ENCODE peak calls at places on chromosome 1, in eight cellular contexts. One of them, this sample, is unnamed.

GRCh38 chr1:180912801-180913616 is at the start of gene KIAA1614:
- DNase-seq in H9: peak
- DNase-seq in cardiac fibroblast: peak
- DNase-seq in tibial artery: peak
- DNase-seq in AG09309: no peak
- DNase-seq in CD8-positive, alpha-beta T cell: no peak
- DNase-seq in esophagus squamous epithelium: no peak
- DNase-seq in omental fat pad: no peak
- DNase-seq in this sample: no peak

GRCh38 chr1:161502641-161503393 is 2.4 kb upstream of the FCGR2A start:
- DNase-seq in omental fat pad: no peak
- DNase-seq in tibial artery: no peak
- DNase-seq in cardiac fibroblast: peak
- DNase-seq in H9: no peak
- DNase-seq in CD8-positive, alpha-beta T cell: no peak
- DNase-seq in AG09309: peak
- DNase-seq in esophagus squamous epithelium: no peak
- DNase-seq in this sample: no peak

GRCh38 chr1:59063501-59063900 is 233.4 kb upstream of the FGGY start:
- DNase-seq in CD8-positive, alpha-beta T cell: no peak
- DNase-seq in omental fat pad: no peak
- DNase-seq in H9: no peak
- DNase-seq in AG09309: no peak
- DNase-seq in esophagus squamous epithelium: no peak
- DNase-seq in tibial artery: no peak
- DNase-seq in cardiac fibroblast: no peak
- DNase-seq in this sample: no peak

GRCh38 chr1:98870959-98871903 is 133.4 kb downstream of the PLPPR5 start:
- DNase-seq in omental fat pad: no peak
- DNase-seq in H9: no peak
- DNase-seq in CD8-positive, alpha-beta T cell: peak
- DNase-seq in AG09309: no peak
- DNase-seq in esophagus squamous epithelium: no peak
- DNase-seq in tibial artery: no peak
- DNase-seq in cardiac fibroblast: peak
- DNase-seq in this sample: no peak

GRCh38 chr1:58979085-58979484 is 195.2 kb upstream of the JUN start:
- DNase-seq in omental fat pad: no peak
- DNase-seq in AG09309: no peak
- DNase-seq in H9: no peak
- DNase-seq in CD8-positive, alpha-beta T cell: no peak
- DNase-seq in cardiac fibroblast: peak
- DNase-seq in tibial artery: no peak
- DNase-seq in esophagus squamous epithelium: no peak
- DNase-seq in this sample: no peak

GRCh38 chr1:26156285-26157038 is 2.4 kb upstream of the FAM110D start:
- DNase-seq in omental fat pad: no peak
- DNase-seq in cardiac fibroblast: no peak
- DNase-seq in AG09309: no peak
- DNase-seq in H9: peak
- DNase-seq in tibial artery: no peak
- DNase-seq in esophagus squamous epithelium: no peak
- DNase-seq in CD8-positive, alpha-beta T cell: peak
- DNase-seq in this sample: no peak

GRCh38 chr1:29646161-29646775 is 409.9 kb downstream of the PTPRU start:
- DNase-seq in esophagus squamous epithelium: no peak
- DNase-seq in CD8-positive, alpha-beta T cell: no peak
- DNase-seq in AG09309: no peak
- DNase-seq in H9: peak
- DNase-seq in omental fat pad: no peak
- DNase-seq in tibial artery: no peak
- DNase-seq in cardiac fibroblast: no peak
- DNase-seq in this sample: no peak

GRCh38 chr1:50542362-50542761 is 119.1 kb upstream of the DMRTA2 start:
- DNase-seq in tibial artery: no peak
- DNase-seq in H9: no peak
- DNase-seq in AG09309: no peak
- DNase-seq in CD8-positive, alpha-beta T cell: no peak
- DNase-seq in esophagus squamous epithelium: no peak
- DNase-seq in cardiac fibroblast: no peak
- DNase-seq in omental fat pad: no peak
- DNase-seq in this sample: no peak

GRCh38 chr1:15740833-15741182 is 1.5 kb upstream of the TMEM82 start:
- DNase-seq in esophagus squamous epithelium: no peak
- DNase-seq in tibial artery: no peak
- DNase-seq in cardiac fibroblast: no peak
- DNase-seq in H9: no peak
- DNase-seq in CD8-positive, alpha-beta T cell: no peak
- DNase-seq in omental fat pad: no peak
- DNase-seq in AG09309: no peak
- DNase-seq in this sample: no peak

GRCh38 chr1:15741183-15741850 is 982 bp upstream of the TMEM82 start:
- DNase-seq in omental fat pad: peak
- DNase-seq in AG09309: no peak
- DNase-seq in H9: peak
- DNase-seq in cardiac fibroblast: peak
- DNase-seq in CD8-positive, alpha-beta T cell: peak
- DNase-seq in esophagus squamous epithelium: no peak
- DNase-seq in tibial artery: peak
- DNase-seq in this sample: peak

GRCh38 chr1:15739259-15739658 is 3.0 kb upstream of the TMEM82 start:
- DNase-seq in H9: no peak
- DNase-seq in cardiac fibroblast: no peak
- DNase-seq in omental fat pad: no peak
- DNase-seq in tibial artery: no peak
- DNase-seq in esophagus squamous epithelium: no peak
- DNase-seq in CD8-positive, alpha-beta T cell: peak
- DNase-seq in AG09309: no peak
- DNase-seq in this sample: no peak

GRCh38 chr1:15738416-15739113 is 2.5 kb downstream of the SLC25A34 start:
- DNase-seq in CD8-positive, alpha-beta T cell: peak
- DNase-seq in tibial artery: no peak
- DNase-seq in AG09309: no peak
- DNase-seq in esophagus squamous epithelium: no peak
- DNase-seq in cardiac fibroblast: no peak
- DNase-seq in omental fat pad: no peak
- DNase-seq in H9: no peak
- DNase-seq in this sample: no peak

DNA sequence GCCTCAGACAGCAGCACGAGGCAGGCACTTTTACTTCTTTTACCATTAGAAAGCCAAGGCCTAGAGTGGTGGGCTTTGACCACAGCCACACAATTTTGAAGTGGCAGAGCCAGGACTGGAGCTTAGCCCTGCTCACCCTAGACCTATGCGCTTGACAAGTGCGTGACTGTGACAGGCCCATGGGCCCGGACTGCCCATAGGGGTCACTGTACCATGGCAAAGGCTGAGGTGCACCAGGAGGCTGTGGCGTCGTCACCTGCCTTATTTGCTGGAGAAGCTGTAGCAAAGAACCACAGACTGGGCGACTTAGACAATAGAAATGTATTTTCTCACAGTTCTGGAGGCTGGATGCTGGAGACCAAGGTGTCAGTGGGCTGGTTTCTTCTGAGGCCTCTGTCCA is 2.6 kb upstream of the TMEM82 start:
- DNase-seq in CD8-positive, alpha-beta T cell: peak
- DNase-seq in H9: no peak
- DNase-seq in omental fat pad: no peak
- DNase-seq in tibial artery: no peak
- DNase-seq in cardiac fibroblast: no peak
- DNase-seq in AG09309: no peak
- DNase-seq in esophagus squamous epithelium: no peak
- DNase-seq in this sample: no peak
- TF ChIP-seq CTCF in CD8-positive, alpha-beta T cell: no peak
- TF ChIP-seq CTCF in H9: peak
- TF ChIP-seq CTCF in omental fat pad: no peak
- TF ChIP-seq CTCF in tibial artery: peak
- TF ChIP-seq CTCF in cardiac fibroblast: peak
- TF ChIP-seq CTCF in AG09309: peak
- TF ChIP-seq CTCF in esophagus squamous epithelium: no peak
- TF ChIP-seq CTCF in this sample: no peak

GRCh38 chr1:94541175-94542087 is at the start of gene F3:
- DNase-seq in esophagus squamous epithelium: peak
- DNase-seq in cardiac fibroblast: peak
- DNase-seq in H9: peak
- DNase-seq in tibial artery: peak
- DNase-seq in AG09309: no peak
- DNase-seq in CD8-positive, alpha-beta T cell: peak
- DNase-seq in omental fat pad: peak
- DNase-seq in this sample: peak
- TF ChIP-seq CTCF in esophagus squamous epithelium: no peak
- TF ChIP-seq CTCF in cardiac fibroblast: no peak
- TF ChIP-seq CTCF in H9: peak
- TF ChIP-seq CTCF in tibial artery: no peak
- TF ChIP-seq CTCF in AG09309: peak
- TF ChIP-seq CTCF in CD8-positive, alpha-beta T cell: no peak
- TF ChIP-seq CTCF in omental fat pad: no peak
- TF ChIP-seq CTCF in this sample: no peak

DNA sequence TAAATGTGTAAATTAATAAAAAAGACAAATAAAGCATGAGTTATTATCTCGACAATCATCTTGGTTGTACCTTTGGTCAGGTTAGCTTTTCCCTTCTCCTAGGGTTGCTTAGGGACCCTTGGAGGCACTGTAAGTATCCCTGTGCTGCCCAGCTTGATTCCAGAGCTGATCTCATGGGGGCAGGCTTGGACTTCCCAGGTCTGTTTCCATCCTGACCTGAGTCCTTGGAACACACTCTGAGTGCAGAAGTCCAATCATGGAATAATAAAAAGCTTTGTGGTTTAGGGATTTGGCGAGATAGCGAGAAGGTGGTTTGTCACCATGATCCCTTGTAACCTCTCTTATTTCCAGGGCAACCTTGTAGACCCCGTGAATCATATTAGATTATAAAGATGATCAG is 18.7 kb upstream of the PAPPA2 start:
- DNase-seq in AG09309: no peak
- DNase-seq in CD8-positive, alpha-beta T cell: no peak
- DNase-seq in cardiac fibroblast: no peak
- DNase-seq in omental fat pad: no peak
- DNase-seq in esophagus squamous epithelium: no peak
- DNase-seq in H9: no peak
- DNase-seq in tibial artery: no peak
- DNase-seq in this sample: no peak
- TF ChIP-seq CTCF in AG09309: no peak
- TF ChIP-seq CTCF in CD8-positive, alpha-beta T cell: no peak
- TF ChIP-seq CTCF in cardiac fibroblast: no peak
- TF ChIP-seq CTCF in omental fat pad: no peak
- TF ChIP-seq CTCF in esophagus squamous epithelium: no peak
- TF ChIP-seq CTCF in H9: no peak
- TF ChIP-seq CTCF in tibial artery: no peak
- TF ChIP-seq CTCF in this sample: no peak

GRCh38 chr1:167693425-167694045 is 28.2 kb upstream of the MPZL1 start:
- DNase-seq in H9: no peak
- DNase-seq in esophagus squamous epithelium: no peak
- DNase-seq in cardiac fibroblast: no peak
- DNase-seq in omental fat pad: no peak
- DNase-seq in tibial artery: no peak
- DNase-seq in AG09309: no peak
- DNase-seq in CD8-positive, alpha-beta T cell: no peak
- DNase-seq in this sample: no peak
- TF ChIP-seq CTCF in H9: no peak
- TF ChIP-seq CTCF in esophagus squamous epithelium: no peak
- TF ChIP-seq CTCF in cardiac fibroblast: no peak
- TF ChIP-seq CTCF in omental fat pad: no peak
- TF ChIP-seq CTCF in tibial artery: no peak
- TF ChIP-seq CTCF in AG09309: no peak
- TF ChIP-seq CTCF in CD8-positive, alpha-beta T cell: no peak
- TF ChIP-seq CTCF in this sample: no peak

GRCh38 chr1:4060850-4061249 is 160.8 kb upstream of the C1orf174 start:
- DNase-seq in CD8-positive, alpha-beta T cell: no peak
- DNase-seq in tibial artery: no peak
- DNase-seq in AG09309: no peak
- DNase-seq in omental fat pad: no peak
- DNase-seq in esophagus squamous epithelium: no peak
- DNase-seq in H9: no peak
- DNase-seq in cardiac fibroblast: no peak
- DNase-seq in this sample: no peak
- TF ChIP-seq CTCF in CD8-positive, alpha-beta T cell: no peak
- TF ChIP-seq CTCF in tibial artery: no peak
- TF ChIP-seq CTCF in AG09309: no peak
- TF ChIP-seq CTCF in omental fat pad: no peak
- TF ChIP-seq CTCF in esophagus squamous epithelium: no peak
- TF ChIP-seq CTCF in H9: no peak
- TF ChIP-seq CTCF in cardiac fibroblast: no peak
- TF ChIP-seq CTCF in this sample: no peak

GRCh38 chr1:47970882-47971281 is 26.3 kb downstream of the TRABD2B start:
- DNase-seq in cardiac fibroblast: no peak
- DNase-seq in CD8-positive, alpha-beta T cell: no peak
- DNase-seq in omental fat pad: no peak
- DNase-seq in tibial artery: no peak
- DNase-seq in esophagus squamous epithelium: no peak
- DNase-seq in H9: no peak
- DNase-seq in AG09309: no peak
- DNase-seq in this sample: no peak

GRCh38 chr1:47971385-47971784 is 25.8 kb downstream of the TRABD2B start:
- DNase-seq in CD8-positive, alpha-beta T cell: no peak
- DNase-seq in cardiac fibroblast: no peak
- DNase-seq in AG09309: no peak
- DNase-seq in omental fat pad: no peak
- DNase-seq in tibial artery: no peak
- DNase-seq in esophagus squamous epithelium: no peak
- DNase-seq in H9: no peak
- DNase-seq in this sample: no peak

GRCh38 chr1:47976267-47976666 is 20.9 kb downstream of the TRABD2B start:
- DNase-seq in omental fat pad: no peak
- DNase-seq in tibial artery: no peak
- DNase-seq in cardiac fibroblast: no peak
- DNase-seq in H9: no peak
- DNase-seq in CD8-positive, alpha-beta T cell: no peak
- DNase-seq in AG09309: no peak
- DNase-seq in esophagus squamous epithelium: no peak
- DNase-seq in this sample: no peak

GRCh38 chr1:47975302-47975921 is 21.8 kb downstream of the TRABD2B start:
- DNase-seq in AG09309: no peak
- DNase-seq in tibial artery: no peak
- DNase-seq in H9: no peak
- DNase-seq in cardiac fibroblast: no peak
- DNase-seq in omental fat pad: no peak
- DNase-seq in esophagus squamous epithelium: no peak
- DNase-seq in CD8-positive, alpha-beta T cell: no peak
- DNase-seq in this sample: no peak

GRCh38 chr1:47972864-47973437 is 24.2 kb downstream of the TRABD2B start:
- DNase-seq in esophagus squamous epithelium: no peak
- DNase-seq in CD8-positive, alpha-beta T cell: no peak
- DNase-seq in AG09309: no peak
- DNase-seq in omental fat pad: no peak
- DNase-seq in tibial artery: no peak
- DNase-seq in cardiac fibroblast: no peak
- DNase-seq in H9: no peak
- DNase-seq in this sample: no peak
- TF ChIP-seq CTCF in esophagus squamous epithelium: no peak
- TF ChIP-seq CTCF in CD8-positive, alpha-beta T cell: no peak
- TF ChIP-seq CTCF in AG09309: peak
- TF ChIP-seq CTCF in omental fat pad: no peak
- TF ChIP-seq CTCF in tibial artery: no peak
- TF ChIP-seq CTCF in cardiac fibroblast: peak
- TF ChIP-seq CTCF in H9: peak
- TF ChIP-seq CTCF in this sample: no peak

GRCh38 chr1:211009944-211010343 is 124.0 kb downstream of the KCNH1 start:
- DNase-seq in esophagus squamous epithelium: no peak
- DNase-seq in tibial artery: no peak
- DNase-seq in H9: no peak
- DNase-seq in CD8-positive, alpha-beta T cell: no peak
- DNase-seq in AG09309: no peak
- DNase-seq in cardiac fibroblast: no peak
- DNase-seq in omental fat pad: no peak
- DNase-seq in this sample: no peak
- TF ChIP-seq CTCF in esophagus squamous epithelium: no peak
- TF ChIP-seq CTCF in tibial artery: no peak
- TF ChIP-seq CTCF in H9: no peak
- TF ChIP-seq CTCF in CD8-positive, alpha-beta T cell: no peak
- TF ChIP-seq CTCF in AG09309: no peak
- TF ChIP-seq CTCF in cardiac fibroblast: no peak
- TF ChIP-seq CTCF in omental fat pad: no peak
- TF ChIP-seq CTCF in this sample: no peak

GRCh38 chr1:224700915-224701531 is 84.9 kb downstream of the CNIH3 start:
- DNase-seq in esophagus squamous epithelium: no peak
- DNase-seq in CD8-positive, alpha-beta T cell: no peak
- DNase-seq in H9: peak
- DNase-seq in omental fat pad: no peak
- DNase-seq in cardiac fibroblast: peak
- DNase-seq in tibial artery: no peak
- DNase-seq in AG09309: no peak
- DNase-seq in this sample: no peak
- TF ChIP-seq CTCF in esophagus squamous epithelium: no peak
- TF ChIP-seq CTCF in CD8-positive, alpha-beta T cell: no peak
- TF ChIP-seq CTCF in H9: peak
- TF ChIP-seq CTCF in omental fat pad: no peak
- TF ChIP-seq CTCF in cardiac fibroblast: peak
- TF ChIP-seq CTCF in tibial artery: no peak
- TF ChIP-seq CTCF in AG09309: peak
- TF ChIP-seq CTCF in this sample: no peak

This sample was measured in mesothelial cell of epicardium.